ENCODE peak calls at places on chromosomes 11 and 22, in five cellular contexts. O is dermis blood vessel endothelial cell, T is left kidney, R is GM12891, S is GM12892. Q is an unnamed sample.

GRCh38 chr22:30290679-30291333 is 1.5 kb upstream of the CASTOR1 start:
- DNase-seq in O (peak), R (no peak), S (no peak), T (peak), Q (peak)

GRCh38 chr11:76233936-76234703 is 27.8 kb upstream of the WNT11 start:
- DNase-seq in S (peak), T (no peak), O (peak), R (peak), Q (peak)

GRCh38 chr22:40331706-40332105 is 14.6 kb upstream of the ADSL start:
- DNase-seq in R (no peak), T (peak), S (no peak), O (no peak), Q (no peak)

GRCh38 chr11:64713781-64714363 is 9.1 kb downstream of the NRXN2 start:
- DNase-seq in T (peak), R (no peak), S (no peak), O (no peak), Q (no peak)

GRCh38 chr22:36332623-36333331 is 55.0 kb downstream of the MYH9 start:
- DNase-seq in S (peak), T (peak), R (no peak), O (peak), Q (no peak)

GRCh38 chr22:44211256-44211945 is 30.7 kb downstream of the PARVG start:
- DNase-seq in S (no peak), T (no peak), O (no peak), R (no peak), Q (no peak)

GRCh38 chr11:2317354-2318050 is 15.7 kb downstream of the TSPAN32 start:
- DNase-seq in T (no peak), O (no peak), R (no peak), S (no peak), Q (no peak)

GRCh38 chr22:24953294-24954113 is 988 bp downstream of the KIAA1671 start:
- DNase-seq in R (no peak), S (no peak), T (peak), O (peak), Q (peak)

GRCh38 chr11:64056213-64056785 is 20.6 kb downstream of the FLRT1 start:
- DNase-seq in T (peak), S (no peak), O (no peak), R (no peak), Q (no peak)

GRCh38 chr11:844693-845644 is 2.3 kb downstream of the TSPAN4 start:
- DNase-seq in R (no peak), T (peak), O (peak), S (no peak), Q (peak)

GRCh38 chr11:59556115-59556882 is 45.0 kb downstream of the OR4D9 start:
- DNase-seq in S (no peak), R (no peak), T (peak), O (peak), Q (peak)

GRCh38 chr11:790721-791564 is 1.1 kb upstream of the CEND1 start:
- DNase-seq in S (no peak), T (no peak), R (no peak), O (no peak), Q (peak)

GRCh38 chr11:105265859-105266258 is 126.3 kb upstream of the CARD18 start:
- DNase-seq in S (no peak), R (no peak), O (peak), T (no peak), Q (no peak)

GRCh38 chr22:41106122-41106968 is 14.0 kb downstream of the EP300 start:
- DNase-seq in R (no peak), T (no peak), O (no peak), S (no peak), Q (no peak)

GRCh38 chr11:20154381-20154780 is 5.9 kb downstream of the DBX1 start:
- DNase-seq in R (no peak), T (no peak), S (no peak), O (no peak), Q (no peak)

GRCh38 chr11:19929147-19929546 is 216.5 kb downstream of the NAV2 start:
- DNase-seq in R (no peak), S (no peak), T (no peak), O (no peak), Q (no peak)

GRCh38 chr11:9887492-9887891 is 223.6 kb downstream of the SWAP70 start:
- DNase-seq in T (no peak), R (no peak), O (no peak), S (no peak), Q (no peak)

GRCh38 chr22:31143537-31143936 is 3.2 kb upstream of the PLA2G3 start:
- DNase-seq in O (no peak), S (no peak), R (no peak), T (no peak), Q (no peak)

GRCh38 chr22:46514592-46515207 is 22.7 kb downstream of the CELSR1 start:
- DNase-seq in T (no peak), O (no peak), R (no peak), S (no peak), Q (peak)

GRCh38 chr22:29157759-29158535 is 47.7 kb upstream of the EMID1 start:
- DNase-seq in T (peak), S (no peak), O (no peak), R (no peak), Q (no peak)

GRCh38 chr11:27552356-27552755 is 45.8 kb upstream of the LIN7C start:
- DNase-seq in T (no peak), R (no peak), O (no peak), S (no peak), Q (no peak)

GRCh38 chr11:17561466-17562001 is 14.5 kb downstream of the OTOG start:
- DNase-seq in S (no peak), T (no peak), R (no peak), O (no peak), Q (no peak)

GRCh38 chr22:32343929-32344328 is 13.7 kb upstream of the RFPL3 start:
- DNase-seq in T (no peak), S (no peak), R (no peak), O (no peak), Q (no peak)

GRCh38 chr11:46347637-46348311 is 511 bp downstream of the DGKZ start:
- DNase-seq in R (no peak), O (no peak), T (no peak), S (no peak), Q (peak)

GRCh38 chr11:62542750-62543567 is 3.6 kb downstream of the AHNAK start:
- DNase-seq in T (peak), R (peak), O (peak), S (peak), Q (peak)

GRCh38 chr22:42627981-42628380 is 12.4 kb downstream of the ATP5MGL start:
- DNase-seq in O (no peak), S (no peak), R (no peak), T (no peak), Q (no peak)

GRCh38 chr22:32987081-32987631 is 71.0 kb downstream of the SYN3 start:
- DNase-seq in O (no peak), T (peak), S (no peak), R (no peak), Q (no peak)

GRCh38 chr22:46081036-46081830 is 69.1 kb upstream of the PPARA start:
- DNase-seq in S (no peak), T (no peak), R (no peak), O (peak), Q (peak)

GRCh38 chr11:2891291-2891690 is 5.7 kb upstream of the CDKN1C start:
- DNase-seq in T (no peak), R (no peak), O (no peak), S (no peak), Q (no peak)

GRCh38 chr11:113546757-113547507 is 71.7 kb upstream of the DRD2 start:
- DNase-seq in R (no peak), T (no peak), O (no peak), S (no peak), Q (no peak)

GRCh38 chr22:43389227-43389836 is 22.5 kb upstream of the MPPED1 start:
- DNase-seq in R (no peak), S (no peak), T (no peak), O (no peak), Q (no peak)

GRCh38 chr11:134052988-134053945 is 15.6 kb upstream of the JAM3 start:
- DNase-seq in S (no peak), R (no peak), O (no peak), T (no peak), Q (no peak)

GRCh38 chr22:25484916-25485315 is 79.6 kb upstream of the GRK3 start:
- DNase-seq in T (no peak), S (no peak), O (no peak), R (no peak), Q (no peak)

GRCh38 chr11:99687320-99687719 is 666.6 kb downstream of the CNTN5 start:
- DNase-seq in T (peak), O (no peak), S (no peak), R (no peak), Q (no peak)

GRCh38 chr11:110432713-110433392 is 3.1 kb downstream of the FDX1 start:
- DNase-seq in R (no peak), O (peak), T (peak), S (no peak), Q (no peak)

GRCh38 chr11:128714881-128715280 is 21.0 kb downstream of the FLI1 start:
- DNase-seq in S (no peak), R (no peak), O (peak), T (no peak), Q (no peak)

GRCh38 chr11:6565988-6566703 is 37.3 kb downstream of the RRP8 start:
- DNase-seq in T (no peak), R (no peak), O (no peak), S (no peak), Q (no peak)